ENCODE peak calls at places on chromosomes 4 and X, in nine cellular contexts. S is heart right ventricle; E is coronary artery; Q is fibroblast of mammary gland; X is LNCaP clone FGC; G is CD8-positive, alpha-beta T cell; Z is left ventricle myocardium inferior; D is AG09309; V is fibroblast of lung. P is an unnamed sample.

GRCh38 chr4:30535255-30535654 is 184.9 kb upstream of the PCDH7 start:
- DNase-seq in S (no peak), E (no peak), Q (no peak), X (no peak), G (no peak), Z (no peak), D (no peak), V (peak; percentile 15), P (no peak)

GRCh38 chrX:124651031-124651430 is 304.7 kb downstream of the SH2D1A start:
- DNase-seq in S (no peak), E (no peak), Q (no peak), X (no peak), G (no peak), Z (no peak), D (no peak), V (no peak), P (no peak)

GRCh38 chr4:152033621-152034020 is 272.8 kb upstream of the GATB start:
- DNase-seq in S (no peak), E (peak; percentile 45), Q (peak; percentile 10), X (no peak), G (no peak), Z (no peak), D (no peak), V (peak; percentile 35), P (no peak)

GRCh38 chrX:119605739-119606507 is at the start of gene NKRF:
- DNase-seq in S (peak; percentile 92), E (peak; percentile 91), Q (no peak), X (peak; percentile 71), G (peak; percentile 79), Z (peak; percentile 92), D (no peak), V (peak; percentile 81), P (peak; percentile 96)

GRCh38 chrX:68874076-68874475 is 45.3 kb downstream of the EFNB1 start:
- DNase-seq in S (no peak), E (no peak), Q (no peak), X (no peak), G (no peak), Z (no peak), D (no peak), V (no peak), P (no peak)

GRCh38 chr4:2837110-2837903 is 6.3 kb upstream of the ADD1 start:
- DNase-seq in S (peak; percentile 15), E (peak; percentile 72), Q (no peak), X (no peak), G (no peak), Z (no peak), D (no peak), V (no peak), P (peak; percentile 61)

GRCh38 chr4:151530783-151531182 is 121.8 kb downstream of the FHIP1A start:
- DNase-seq in S (no peak), E (no peak), Q (no peak), X (no peak), G (no peak), Z (no peak), D (no peak), V (no peak), P (no peak)

GRCh38 chr4:6695660-6696581 is 2.2 kb downstream of the S100P start:
- DNase-seq in S (no peak), E (no peak), Q (no peak), X (peak; percentile 84), G (peak; percentile 58), Z (no peak), D (no peak), V (no peak), P (peak; percentile 27)

GRCh38 chrX:24647257-24648058 is at the start of gene PCYT1B:
- DNase-seq in S (peak; percentile 45), E (peak; percentile 81), Q (peak; percentile 54), X (no peak), G (peak; percentile 36), Z (peak; percentile 35), D (no peak), V (peak; percentile 76), P (no peak)

GRCh38 chrX:86806786-86807185 is 658.5 kb downstream of the DACH2 start:
- DNase-seq in S (no peak), E (no peak), Q (peak; percentile 1), X (peak; percentile 37), G (no peak), Z (no peak), D (no peak), V (no peak), P (no peak)
- TF ChIP-seq CTCF in S (peak; percentile 24), E (no peak), Q (peak; percentile 40), X (peak; percentile 70), G (no peak), Z (peak; percentile 19), D (peak; percentile 32), V (no peak), P (peak; percentile 30)

GRCh38 chr4:174209296-174209695 is 74.2 kb downstream of the FBXO8 start:
- DNase-seq in S (no peak), E (no peak), Q (no peak), X (no peak), G (no peak), Z (no peak), D (no peak), V (no peak), P (no peak)

GRCh38 chr4:174210354-174210753 is 73.1 kb downstream of the FBXO8 start:
- DNase-seq in S (no peak), E (no peak), Q (no peak), X (no peak), G (no peak), Z (no peak), D (no peak), V (no peak), P (no peak)

GRCh38 chr4:174212061-174212460 is 71.4 kb downstream of the FBXO8 start:
- DNase-seq in S (no peak), E (no peak), Q (no peak), X (no peak), G (no peak), Z (no peak), D (no peak), V (no peak), P (no peak)

GRCh38 chr4:174211611-174212044 is 71.8 kb downstream of the FBXO8 start:
- DNase-seq in S (no peak), E (no peak), Q (no peak), X (no peak), G (no peak), Z (no peak), D (no peak), V (no peak), P (peak; percentile 55)

DNA sequence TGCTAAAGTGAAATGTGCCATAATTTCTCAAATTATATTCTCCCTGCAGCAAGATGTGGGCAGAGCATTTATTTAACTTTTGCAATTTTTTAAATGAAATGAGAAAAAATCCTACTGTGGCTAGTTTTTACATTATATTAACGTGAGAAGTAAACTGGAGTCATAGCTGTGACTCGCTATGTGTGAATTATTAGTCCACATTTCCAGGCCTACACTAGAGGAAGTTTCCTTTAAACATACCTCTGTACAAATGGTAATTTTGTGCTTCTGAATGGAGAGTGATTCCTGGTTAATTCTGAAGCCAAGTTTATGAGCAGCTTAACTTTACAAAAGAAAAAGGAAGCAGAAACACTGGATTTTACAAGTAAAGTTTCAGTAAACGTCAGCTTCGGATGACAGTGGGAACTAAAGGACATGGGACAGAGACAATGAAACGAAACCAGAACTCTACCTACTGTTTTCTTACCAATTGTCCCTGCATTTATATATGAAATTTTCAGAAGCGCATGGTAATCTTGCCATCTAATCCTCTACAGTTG is 72.4 kb downstream of the FBXO8 start:
- DNase-seq in S (no peak), E (no peak), Q (peak; percentile 57), X (no peak), G (no peak), Z (no peak), D (no peak), V (no peak), P (no peak)
- H3K4me3 ChIP-seq in S (no peak overlapping the region), E (no peak overlapping the region), Q (no peak overlapping the region), X (no peak overlapping the region), G (no peak overlapping the region), Z (no peak overlapping the region), D (no peak overlapping the region), V (no peak overlapping the region), P (no peak overlapping the region)

GRCh38 chr4:119212251-119212963 is at the start of gene USP53:
- DNase-seq in S (peak; percentile 97), E (peak; percentile 99), Q (peak; percentile 98), X (peak; percentile 94), G (peak; percentile 99), Z (peak; percentile 96), D (peak; percentile 87), V (peak; percentile 96), P (peak; percentile 91)

GRCh38 chr4:119209586-119209985 is 2.9 kb upstream of the USP53 start:
- DNase-seq in S (no peak), E (no peak), Q (peak; percentile 57), X (no peak), G (no peak), Z (no peak), D (no peak), V (no peak), P (no peak)

GRCh38 chr4:119212964-119213606 is 572 bp downstream of the USP53 start:
- DNase-seq in S (peak; percentile 87), E (peak; percentile 96), Q (peak; percentile 95), X (peak; percentile 74), G (peak; percentile 51), Z (peak; percentile 90), D (peak; percentile 83), V (peak; percentile 95), P (peak; percentile 89)

GRCh38 chr4:119210760-119211159 is 1.8 kb upstream of the USP53 start:
- DNase-seq in S (no peak), E (no peak), Q (peak; percentile 84), X (no peak), G (no peak), Z (no peak), D (no peak), V (no peak), P (peak; percentile 46)

DNA sequence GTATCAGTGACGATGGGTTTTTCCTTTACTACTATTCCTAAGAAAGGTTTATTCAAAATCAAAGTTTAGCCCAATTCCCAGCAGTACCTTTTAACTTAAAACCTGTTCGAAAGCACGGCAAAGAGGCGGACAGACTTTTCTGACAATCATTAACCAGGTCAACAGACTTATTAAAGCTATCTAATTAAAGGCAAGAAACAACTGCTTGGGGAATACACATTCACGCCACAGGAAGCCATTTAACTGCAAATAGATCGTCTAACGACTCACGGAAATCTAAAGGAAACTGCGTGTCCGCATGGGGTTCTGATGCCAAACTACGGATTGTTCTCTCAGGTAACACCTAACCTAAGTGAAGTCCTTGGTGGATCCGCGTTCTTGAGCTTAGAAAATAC is 660 bp upstream of the USP53 start:
- DNase-seq in S (no peak), E (no peak), Q (no peak), X (no peak), G (no peak), Z (no peak), D (no peak), V (no peak), P (no peak)
- TF ChIP-seq CTCF in S (no peak), E (no peak), Q (no peak), X (no peak), G (no peak), Z (peak; percentile 12), D (no peak), V (no peak), P (no peak)

DNA sequence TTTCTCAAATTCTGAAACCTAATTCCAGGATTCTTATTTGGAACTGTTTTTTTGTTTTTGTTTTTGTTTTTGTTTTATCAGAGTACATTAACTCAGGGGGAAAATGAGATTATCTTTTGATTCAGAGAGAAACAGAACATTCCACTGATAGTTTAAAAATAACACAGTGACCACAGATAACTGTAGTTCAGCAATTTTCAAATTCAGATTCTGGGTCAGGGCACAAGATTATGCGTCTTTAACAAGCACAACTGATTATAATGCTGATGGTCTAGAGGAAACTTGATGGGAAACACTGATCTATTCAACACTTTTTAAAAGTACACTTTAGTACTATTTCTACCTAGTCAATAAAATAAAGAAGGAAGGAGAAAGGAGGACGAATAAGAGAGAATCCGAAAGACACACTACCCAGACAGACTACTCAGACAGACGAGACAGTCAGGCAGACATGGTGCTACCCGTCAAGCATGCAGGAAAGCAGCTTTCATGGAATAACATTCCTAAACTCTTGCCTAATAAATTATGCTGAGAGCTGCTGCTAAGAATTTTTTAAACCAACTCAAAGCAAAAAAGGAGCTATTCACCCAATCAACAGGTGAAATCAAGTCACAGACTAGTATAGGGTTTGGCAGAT is 59.0 kb downstream of the APBB2 start:
- DNase-seq in S (no peak), E (no peak), Q (peak; percentile 69), X (no peak), G (no peak), Z (no peak), D (no peak), V (peak; percentile 95), P (no peak)
- H3K4me3 ChIP-seq in S (no peak overlapping the region), E (peak overlapping the region; percentile 15), Q (no peak overlapping the region), X (no peak overlapping the region), G (no peak overlapping the region), Z (no peak overlapping the region), D (no peak overlapping the region), V (no peak overlapping the region), P (peak overlapping the region; percentile 38)

P was measured in osteoblast.